ENCODE peak calls at places on chromosomes 16 and 17, in seven cellular contexts. A, E, Q, H, F, V and B are unnamed samples.

GRCh38 chr17:76270127-76270592 is 5.0 kb downstream of the UBALD2 start:
- DNase-seq in A (no peak), E (peak), Q (no peak), H (no peak), F (no peak), V (no peak), B (peak)

GRCh38 chr16:85420501-85421337 is 192.4 kb upstream of the GSE1 start:
- DNase-seq in A (peak), E (peak), Q (peak), H (peak), F (peak), V (peak), B (peak)

GRCh38 chr16:74297296-74297665 is 667 bp downstream of the PSMD7 start:
- DNase-seq in A (peak), E (peak), Q (no peak), H (peak), F (peak), V (peak), B (peak)

GRCh38 chr16:711548-712320 is 3.2 kb upstream of the METRN start:
- DNase-seq in A (peak), E (peak), Q (peak), H (peak), F (peak), V (peak), B (peak)

GRCh38 chr17:37483311-37484039 is 6.2 kb upstream of the DUSP14 start:
- DNase-seq in A (no peak), E (no peak), Q (no peak), H (peak), F (peak), V (no peak), B (peak)

GRCh38 chr16:27671410-27671809 is 121.5 kb downstream of the KATNIP start:
- DNase-seq in A (no peak), E (no peak), Q (no peak), H (peak), F (no peak), V (no peak), B (no peak)

GRCh38 chr16:62638964-62639861 is 603.0 kb upstream of the CDH8 start:
- DNase-seq in A (no peak), E (no peak), Q (no peak), H (no peak), F (no peak), V (no peak), B (no peak)

GRCh38 chr16:52238710-52239109 is 308.2 kb downstream of the TOX3 start:
- DNase-seq in A (no peak), E (no peak), Q (no peak), H (no peak), F (no peak), V (no peak), B (no peak)

GRCh38 chr16:5709889-5710288 is 612.3 kb upstream of the EEF2KMT start:
- DNase-seq in A (no peak), E (peak), Q (no peak), H (peak), F (no peak), V (no peak), B (peak)

GRCh38 chr16:18984425-18985005 is 781 bp downstream of the TMC7 start:
- DNase-seq in A (no peak), E (no peak), Q (no peak), H (no peak), F (no peak), V (no peak), B (no peak)

GRCh38 chr16:668519-669171 is 713 bp downstream of the RHOT2 start:
- DNase-seq in A (no peak), E (peak), Q (no peak), H (no peak), F (no peak), V (no peak), B (no peak)

GRCh38 chr17:34499576-34499975 is 79.8 kb upstream of the TMEM132E start:
- DNase-seq in A (no peak), E (peak), Q (no peak), H (no peak), F (peak), V (no peak), B (peak)

GRCh38 chr17:12995896-12996295 is 21.9 kb downstream of the ELAC2 start:
- DNase-seq in A (no peak), E (no peak), Q (no peak), H (no peak), F (no peak), V (no peak), B (no peak)

GRCh38 chr16:89495121-89495520 is 4.8 kb upstream of the ANKRD11 start:
- DNase-seq in A (no peak), E (no peak), Q (no peak), H (no peak), F (peak), V (no peak), B (no peak)

GRCh38 chr17:78890111-78890897 is 12.7 kb downstream of the CEP295NL start:
- DNase-seq in A (peak), E (peak), Q (no peak), H (no peak), F (no peak), V (peak), B (peak)

GRCh38 chr17:65468321-65468720 is 93.1 kb downstream of the AXIN2 start:
- DNase-seq in A (no peak), E (no peak), Q (no peak), H (no peak), F (no peak), V (no peak), B (no peak)

GRCh38 chr17:78341559-78342437 is 18.1 kb downstream of the SOCS3 start:
- DNase-seq in A (peak), E (no peak), Q (no peak), H (peak), F (peak), V (no peak), B (no peak)

GRCh38 chr17:27983853-27984252 is 58.6 kb upstream of the NLK start:
- DNase-seq in A (no peak), E (no peak), Q (no peak), H (no peak), F (no peak), V (no peak), B (no peak)

GRCh38 chr16:49833055-49833454 is 22.9 kb downstream of the ZNF423 start:
- DNase-seq in A (no peak), E (no peak), Q (no peak), H (no peak), F (peak), V (no peak), B (no peak)

GRCh38 chr16:54239441-54239840 is 47.1 kb downstream of the IRX3 start:
- DNase-seq in A (no peak), E (no peak), Q (no peak), H (no peak), F (no peak), V (no peak), B (no peak)

GRCh38 chr17:43702636-43703035 is 40.9 kb upstream of the MEOX1 start:
- DNase-seq in A (no peak), E (peak), Q (no peak), H (no peak), F (no peak), V (no peak), B (peak)

GRCh38 chr17:81563861-81564586 is 11.9 kb upstream of the FAAP100 start:
- DNase-seq in A (no peak), E (no peak), Q (no peak), H (peak), F (peak), V (no peak), B (no peak)

GRCh38 chr17:48037036-48037881 is at the start of gene COPZ2:
- DNase-seq in A (peak), E (peak), Q (no peak), H (no peak), F (peak), V (peak), B (no peak)

GRCh38 chr16:55297062-55297909 is 26.7 kb upstream of the IRX6 start:
- DNase-seq in A (no peak), E (peak), Q (no peak), H (peak), F (no peak), V (no peak), B (no peak)

GRCh38 chr17:67280279-67280678 is 35.3 kb upstream of the HELZ start:
- DNase-seq in A (peak), E (no peak), Q (no peak), H (peak), F (peak), V (no peak), B (no peak)

GRCh38 chr17:39132192-39132600 is 19.2 kb downstream of the PLXDC1 start:
- DNase-seq in A (peak), E (no peak), Q (no peak), H (peak), F (peak), V (no peak), B (no peak)

GRCh38 chr17:2853111-2853721 is 57.0 kb downstream of the RAP1GAP2 start:
- DNase-seq in A (peak), E (peak), Q (no peak), H (peak), F (peak), V (peak), B (no peak)

GRCh38 chr16:4365615-4366014 is 6.0 kb upstream of the VASN start:
- DNase-seq in A (no peak), E (no peak), Q (no peak), H (no peak), F (no peak), V (no peak), B (no peak)